ENCODE peak calls at places on chromosomes 1 and 21, in eight cellular contexts. F is tibial nerve, W is stomach, X is A549, A is H1, U is ovary, I is sigmoid colon, D is esophagus muscularis mucosa. M is an unnamed sample.

GRCh38 chr1:212754193-212754592 is 37.4 kb downstream of the NSL1 start:
- DNase-seq in F (no peak), D (no peak), U (no peak), A (no peak), W (no peak), I (no peak), X (no peak), M (no peak)

GRCh38 chr1:230860617-230861384 is 7.5 kb downstream of the C1orf198 start:
- DNase-seq in W (no peak), U (no peak), D (no peak), F (no peak), A (no peak), I (no peak), X (no peak), M (no peak)

GRCh38 chr1:7516341-7516740 is 254.8 kb upstream of the VAMP3 start:
- DNase-seq in X (peak), W (no peak), I (no peak), U (no peak), F (no peak), D (no peak), A (no peak), M (no peak)

GRCh38 chr1:7810395-7810794 is 26.3 kb downstream of the PER3 start:
- DNase-seq in X (peak), F (no peak), I (no peak), U (no peak), A (no peak), D (no peak), W (no peak), M (no peak)

GRCh38 chr21:44647222-44647552 is 973 bp downstream of the KRTAP10-11 start:
- DNase-seq in W (peak), U (no peak), D (peak), A (no peak), X (no peak), F (no peak), I (no peak), M (no peak)

GRCh38 chr1:88897070-88897730 is 5.8 kb upstream of the GTF2B start:
- DNase-seq in X (no peak), W (no peak), D (no peak), F (no peak), A (no peak), I (no peak), U (no peak), M (no peak)

GRCh38 chr1:22142315-22143064 is 407 bp downstream of the WNT4 start:
- DNase-seq in I (no peak), F (no peak), U (peak), D (no peak), A (no peak), X (no peak), W (peak), M (peak)

GRCh38 chr1:81585371-81585770 is 215.4 kb upstream of the ADGRL2 start:
- DNase-seq in I (no peak), U (no peak), D (no peak), X (no peak), F (no peak), A (no peak), W (no peak), M (no peak)

GRCh38 chr1:58620259-58620658 is 43.2 kb upstream of the TACSTD2 start:
- DNase-seq in X (no peak), U (no peak), F (no peak), W (peak), D (no peak), I (no peak), A (no peak), M (peak)

GRCh38 chr1:97920275-97920831 is 481 bp downstream of the DPYD start:
- DNase-seq in A (no peak), X (peak), I (no peak), U (no peak), W (no peak), F (no peak), D (no peak), M (no peak)

GRCh38 chr1:169576241-169576933 is 9.9 kb downstream of the F5 start:
- DNase-seq in X (no peak), I (no peak), W (no peak), A (no peak), D (no peak), F (no peak), U (no peak), M (no peak)

GRCh38 chr21:38258803-38259485 is 2.2 kb downstream of the KCNJ15 start:
- DNase-seq in X (peak), U (no peak), F (no peak), D (no peak), I (no peak), A (no peak), W (no peak), M (no peak)

GRCh38 chr1:150537732-150538684 is 11.2 kb upstream of the ADAMTSL4 start:
- DNase-seq in D (peak), A (no peak), F (no peak), I (peak), U (no peak), X (no peak), W (no peak), M (no peak)
- TF ChIP-seq EP300 in D (no peak), A (no peak), F (no peak), I (no peak), U (no peak), X (no peak), W (no peak), M (no peak)

DNA sequence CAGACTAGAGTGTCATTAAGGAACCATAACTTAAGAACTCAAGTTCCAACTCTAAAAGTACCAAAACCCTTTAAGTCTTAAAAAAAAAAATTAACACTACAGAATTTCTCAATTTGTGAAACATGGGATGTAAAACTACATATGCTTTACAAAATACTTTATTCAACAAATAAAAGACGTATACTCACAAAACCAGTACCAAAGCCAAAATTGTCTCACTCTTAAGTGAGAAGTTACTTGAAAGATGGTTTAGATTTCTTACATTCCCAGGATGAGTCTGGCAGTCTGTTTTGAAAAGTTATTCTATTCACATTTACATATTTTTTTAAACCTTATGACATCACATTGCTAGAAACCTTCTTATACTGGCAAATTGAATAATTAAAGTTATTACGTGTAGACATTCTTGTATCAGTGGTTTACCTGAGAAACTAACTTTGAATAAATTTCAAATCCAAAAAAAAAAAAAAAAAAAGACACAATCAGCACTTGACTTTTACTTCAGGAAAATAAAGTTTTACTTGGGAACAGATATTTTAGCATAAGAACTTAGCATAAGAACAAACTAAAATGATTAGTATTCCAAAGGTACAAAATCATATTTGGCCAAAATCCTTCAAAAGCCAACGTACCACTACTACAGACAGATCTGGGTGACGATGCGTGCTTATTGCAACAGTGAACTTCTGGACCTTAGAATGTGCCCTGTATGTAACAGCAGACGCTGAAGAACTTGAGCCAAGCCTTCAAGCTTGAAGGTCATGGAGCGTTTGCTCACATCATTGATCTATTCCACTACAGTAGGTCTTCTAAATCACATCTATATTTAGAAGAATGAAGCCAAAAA is 2.6 kb downstream of the CDC42BPA start:
- DNase-seq in I (no peak), X (peak), U (peak), D (no peak), W (peak), A (no peak), F (peak), M (peak)
- H3K4me3 ChIP-seq in I (peak), X (peak), U (peak), D (peak), W (peak), A (peak), F (peak), M (peak)

GRCh38 chr1:51253691-51254090 is 17.6 kb downstream of the RNF11 start:
- DNase-seq in U (no peak), W (no peak), X (no peak), D (no peak), A (no peak), I (no peak), F (no peak), M (no peak)

GRCh38 chr1:51252366-51252765 is 16.3 kb downstream of the RNF11 start:
- DNase-seq in U (no peak), X (no peak), F (no peak), D (no peak), I (no peak), W (no peak), A (no peak), M (no peak)

GRCh38 chr1:51249445-51249844 is 13.4 kb downstream of the RNF11 start:
- DNase-seq in X (no peak), W (no peak), F (no peak), A (no peak), I (no peak), U (no peak), D (no peak), M (no peak)

GRCh38 chr1:51255331-51255730 is 19.3 kb downstream of the RNF11 start:
- DNase-seq in U (no peak), W (no peak), D (no peak), I (no peak), F (no peak), A (no peak), X (no peak), M (no peak)
- TF ChIP-seq POLR2A in U (no peak), W (no peak), D (no peak), I (no peak), F (no peak), A (no peak), X (no peak), M (no peak)

GRCh38 chr1:201080135-201080534 is 32.1 kb downstream of the CACNA1S start:
- DNase-seq in X (no peak), A (no peak), U (no peak), W (no peak), F (no peak), D (no peak), I (no peak), M (no peak)
- TF ChIP-seq EP300 in X (no peak), A (no peak), U (no peak), W (no peak), F (no peak), D (no peak), I (no peak), M (no peak)

GRCh38 chr1:244599937-244600350 is 53.0 kb upstream of the DESI2 start:
- DNase-seq in W (peak), A (no peak), X (peak), I (no peak), F (no peak), D (no peak), U (peak), M (peak)
- H3K4me3 ChIP-seq in W (no peak), A (no peak), X (peak), I (no peak), F (no peak), D (no peak), U (no peak), M (no peak)

GRCh38 chr1:156119503-156120209 is 5.1 kb downstream of the LMNA start:
- DNase-seq in U (no peak), W (no peak), D (no peak), F (no peak), X (no peak), A (no peak), I (peak), M (peak)

GRCh38 chr1:156120318-156120717 is 5.8 kb downstream of the LMNA start:
- DNase-seq in A (no peak), X (no peak), U (no peak), I (no peak), W (no peak), D (no peak), F (no peak), M (no peak)

GRCh38 chr1:156117414-156118174 is 3.1 kb downstream of the LMNA start:
- DNase-seq in U (no peak), X (no peak), D (no peak), I (no peak), A (no peak), F (no peak), W (no peak), M (no peak)

GRCh38 chr1:156115514-156116374 is 1.2 kb downstream of the LMNA start:
- DNase-seq in W (peak), I (peak), U (peak), X (peak), A (no peak), D (no peak), F (peak), M (peak)

DNA sequence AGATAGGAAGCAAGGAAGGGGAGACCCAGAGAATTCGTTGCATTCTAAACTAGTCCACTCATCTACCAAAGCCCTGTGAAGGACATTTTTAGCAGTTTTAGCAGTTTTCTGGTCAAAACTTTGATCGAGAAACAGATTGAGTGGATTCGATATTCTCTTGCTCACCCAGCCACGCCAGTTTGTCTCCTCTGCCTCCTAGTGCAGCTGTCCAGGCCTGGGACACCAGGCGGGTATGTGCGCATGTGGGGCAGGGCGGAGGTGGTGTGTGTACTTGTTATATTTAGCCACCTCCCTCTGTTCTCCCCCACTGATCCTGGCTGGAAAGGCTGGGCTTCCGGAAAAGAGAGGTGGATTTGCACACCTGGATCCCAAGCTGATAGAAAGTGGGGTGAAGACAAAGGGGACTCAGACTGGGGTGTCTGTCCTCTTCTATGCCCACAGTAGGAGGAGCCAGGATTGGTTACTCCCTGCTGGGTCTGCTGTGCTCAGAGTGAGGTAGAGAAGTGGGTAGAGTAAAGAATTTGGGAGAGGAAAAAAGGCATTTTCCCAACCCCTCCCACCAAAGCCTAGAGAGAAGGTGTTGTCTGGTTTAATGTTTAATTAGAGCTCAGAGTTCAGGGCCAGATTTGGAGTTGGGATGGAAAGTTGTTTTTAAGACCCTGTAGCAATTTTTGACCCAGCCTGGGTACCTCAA is 3.8 kb downstream of the LMNA start:
- DNase-seq in D (no peak), W (peak), F (no peak), A (no peak), X (no peak), I (peak), U (peak), M (peak)
- TF ChIP-seq POLR2A in D (peak), W (no peak), F (peak), A (no peak), X (no peak), I (peak), U (no peak), M (peak)

DNA sequence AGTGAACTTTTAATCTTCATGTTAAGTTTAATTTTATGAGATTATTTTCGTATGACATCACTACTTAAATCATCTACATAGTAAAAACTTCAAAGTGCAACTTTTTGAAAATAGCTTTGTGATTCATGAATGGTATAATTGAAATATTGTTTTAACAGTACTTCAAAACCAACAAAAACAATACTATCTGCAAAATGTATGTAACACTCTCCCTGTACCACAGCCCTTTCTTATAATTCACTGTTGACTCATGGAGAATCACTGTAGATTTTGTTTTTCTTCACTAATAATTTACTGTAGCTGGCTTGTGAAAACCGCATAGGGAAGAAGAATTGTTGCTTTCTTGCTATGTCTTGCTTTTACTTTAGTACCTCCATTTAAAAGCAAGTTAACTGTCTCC is 301.4 kb upstream of the ADAMTS5 start:
- DNase-seq in I (no peak), U (no peak), W (no peak), A (no peak), F (no peak), X (no peak), D (no peak), M (no peak)
- TF ChIP-seq EP300 in I (no peak), U (no peak), W (no peak), A (no peak), F (no peak), X (no peak), D (no peak), M (no peak)

GRCh38 chr1:171429137-171429536 is 56.2 kb upstream of the PRRC2C start:
- DNase-seq in I (no peak), D (no peak), W (no peak), U (no peak), X (no peak), A (no peak), F (no peak), M (no peak)

GRCh38 chr1:171422489-171422888 is 62.8 kb upstream of the PRRC2C start:
- DNase-seq in W (no peak), U (no peak), D (no peak), X (no peak), A (no peak), F (no peak), I (no peak), M (no peak)

GRCh38 chr1:171424494-171424893 is 60.8 kb upstream of the PRRC2C start:
- DNase-seq in U (no peak), I (no peak), D (no peak), F (no peak), A (no peak), X (no peak), W (no peak), M (no peak)

GRCh38 chr1:171427852-171428471 is 57.4 kb upstream of the PRRC2C start:
- DNase-seq in D (no peak), A (no peak), I (no peak), W (no peak), X (no peak), F (no peak), U (no peak), M (no peak)

GRCh38 chr1:171426645-171427044 is 58.7 kb upstream of the PRRC2C start:
- DNase-seq in I (no peak), D (no peak), A (no peak), U (no peak), W (no peak), F (no peak), X (no peak), M (no peak)
- H3K4me3 ChIP-seq in I (no peak), D (no peak), A (no peak), U (no peak), W (no peak), F (no peak), X (no peak), M (no peak)

GRCh38 chr1:94319319-94320180 is 82.2 kb upstream of the ARHGAP29 start:
- DNase-seq in D (no peak), I (no peak), U (no peak), X (no peak), W (no peak), A (no peak), F (no peak), M (no peak)
- TF ChIP-seq POLR2A in D (no peak), I (no peak), U (no peak), X (no peak), W (no peak), A (no peak), F (no peak), M (no peak)

GRCh38 chr1:214106375-214106774 is 118.6 kb downstream of the PROX1 start:
- DNase-seq in X (no peak), D (no peak), F (no peak), A (no peak), I (no peak), U (no peak), W (no peak), M (no peak)

GRCh38 chr1:214108097-214108446 is 120.3 kb downstream of the PROX1 start:
- DNase-seq in U (no peak), I (no peak), F (no peak), W (no peak), X (no peak), D (no peak), A (no peak), M (no peak)

GRCh38 chr1:214103778-214104177 is 116.0 kb downstream of the PROX1 start:
- DNase-seq in F (no peak), D (no peak), W (no peak), X (no peak), I (no peak), U (no peak), A (no peak), M (no peak)

GRCh38 chr1:214111796-214112195 is 124.0 kb downstream of the PROX1 start:
- DNase-seq in X (no peak), U (no peak), F (no peak), I (no peak), D (no peak), W (no peak), A (no peak), M (no peak)

DNA sequence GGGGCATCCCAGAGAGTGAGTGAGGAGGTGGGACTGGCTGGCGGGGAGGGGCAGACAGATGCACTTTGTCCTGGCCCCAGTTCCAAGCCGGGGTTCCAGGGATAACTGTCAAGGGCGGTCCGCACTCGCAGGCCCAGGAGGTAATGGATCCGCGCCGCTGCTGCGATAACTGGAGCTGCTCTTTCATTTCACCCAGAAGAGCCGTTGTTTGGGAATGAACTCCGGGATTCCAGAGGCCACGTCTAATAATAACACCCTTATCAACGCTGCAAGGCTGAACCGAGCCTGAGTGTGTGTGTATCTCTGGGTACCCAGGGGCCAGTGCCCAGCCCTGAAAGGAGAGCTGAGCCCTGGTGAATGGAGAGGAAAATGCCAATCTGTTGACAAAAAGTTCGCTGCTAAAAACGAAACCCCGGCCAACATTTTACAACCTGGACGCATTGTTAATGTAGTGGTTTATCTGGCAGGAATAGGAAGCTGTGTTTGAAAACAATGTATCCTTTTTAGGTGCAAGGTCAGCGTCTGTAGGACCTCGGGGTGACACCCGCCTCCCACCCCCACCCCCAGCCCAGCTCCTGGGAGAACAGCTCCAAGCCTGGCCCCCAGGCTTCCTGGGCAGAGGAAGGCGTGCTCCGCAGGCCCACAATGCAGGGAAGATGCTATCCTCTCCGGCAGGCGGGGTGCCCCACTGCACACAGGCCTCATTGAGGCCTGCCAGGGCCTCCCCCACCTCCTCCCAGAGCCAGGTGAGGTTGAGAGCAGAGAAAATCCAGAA is 119.7 kb downstream of the PROX1 start:
- DNase-seq in F (no peak), I (no peak), U (no peak), X (no peak), A (no peak), D (no peak), W (peak), M (no peak)
- TF ChIP-seq EP300 in F (no peak), I (no peak), U (no peak), X (no peak), A (no peak), D (no peak), W (no peak), M (no peak)